ENCODE peak calls at places on chromosomes 16 and 17, in seven cellular contexts. One of them, this sample, is unnamed.

GRCh38 chr17:58046230-58047094 is 36.8 kb upstream of the DYNLL2 start:
- DNase-seq in spleen: no peak
- DNase-seq in HepG2: no peak
- DNase-seq in stomach: no peak
- DNase-seq in body of pancreas: no peak
- DNase-seq in prostate gland: no peak
- DNase-seq in Peyer's patch: no peak
- DNase-seq in this sample: no peak

GRCh38 chr17:34254651-34255380 is at the start of gene CCL2:
- DNase-seq in HepG2: no peak
- DNase-seq in body of pancreas: peak
- DNase-seq in spleen: no peak
- DNase-seq in prostate gland: peak
- DNase-seq in stomach: peak
- DNase-seq in Peyer's patch: peak
- DNase-seq in this sample: peak

GRCh38 chr17:59837362-59838195 is 55.2 kb downstream of the TUBD1 start:
- DNase-seq in prostate gland: peak
- DNase-seq in HepG2: peak
- DNase-seq in spleen: no peak
- DNase-seq in stomach: peak
- DNase-seq in Peyer's patch: peak
- DNase-seq in body of pancreas: peak
- DNase-seq in this sample: peak

GRCh38 chr17:75638893-75639292 is 5.7 kb downstream of the SMIM5 start:
- DNase-seq in HepG2: no peak
- DNase-seq in body of pancreas: no peak
- DNase-seq in stomach: no peak
- DNase-seq in Peyer's patch: no peak
- DNase-seq in spleen: peak
- DNase-seq in prostate gland: no peak
- DNase-seq in this sample: no peak

GRCh38 chr16:23500866-23501234 is 9.4 kb downstream of the GGA2 start:
- DNase-seq in Peyer's patch: no peak
- DNase-seq in prostate gland: no peak
- DNase-seq in body of pancreas: no peak
- DNase-seq in spleen: no peak
- DNase-seq in HepG2: no peak
- DNase-seq in stomach: no peak
- DNase-seq in this sample: no peak

GRCh38 chr17:80931421-80932265 is 60.0 kb upstream of the CHMP6 start:
- DNase-seq in prostate gland: no peak
- DNase-seq in body of pancreas: peak
- DNase-seq in spleen: peak
- DNase-seq in stomach: no peak
- DNase-seq in Peyer's patch: no peak
- DNase-seq in HepG2: no peak
- DNase-seq in this sample: no peak

GRCh38 chr16:79769320-79770243 is 169.0 kb upstream of the MAF start:
- DNase-seq in spleen: no peak
- DNase-seq in body of pancreas: no peak
- DNase-seq in Peyer's patch: no peak
- DNase-seq in stomach: no peak
- DNase-seq in prostate gland: no peak
- DNase-seq in HepG2: no peak
- DNase-seq in this sample: no peak

GRCh38 chr16:80804451-80805383 is at the start of gene CDYL2:
- DNase-seq in prostate gland: peak
- DNase-seq in spleen: peak
- DNase-seq in Peyer's patch: peak
- DNase-seq in HepG2: no peak
- DNase-seq in body of pancreas: peak
- DNase-seq in stomach: peak
- DNase-seq in this sample: peak

GRCh38 chr17:41687828-41688640 is 651 bp upstream of the EIF1 start:
- DNase-seq in stomach: peak
- DNase-seq in HepG2: peak
- DNase-seq in prostate gland: peak
- DNase-seq in Peyer's patch: peak
- DNase-seq in body of pancreas: peak
- DNase-seq in spleen: peak
- DNase-seq in this sample: peak

GRCh38 chr16:88340755-88341150 is 42.0 kb upstream of the ZNF469 start:
- DNase-seq in Peyer's patch: no peak
- DNase-seq in spleen: no peak
- DNase-seq in prostate gland: no peak
- DNase-seq in stomach: no peak
- DNase-seq in body of pancreas: no peak
- DNase-seq in HepG2: no peak
- DNase-seq in this sample: no peak

GRCh38 chr17:28139822-28140221 is 97.3 kb downstream of the NLK start:
- DNase-seq in spleen: no peak
- DNase-seq in prostate gland: no peak
- DNase-seq in Peyer's patch: no peak
- DNase-seq in stomach: no peak
- DNase-seq in HepG2: no peak
- DNase-seq in body of pancreas: no peak
- DNase-seq in this sample: no peak

GRCh38 chr17:1941241-1942065 is 83.7 kb downstream of the RTN4RL1 start:
- DNase-seq in prostate gland: no peak
- DNase-seq in HepG2: no peak
- DNase-seq in body of pancreas: no peak
- DNase-seq in spleen: no peak
- DNase-seq in stomach: no peak
- DNase-seq in Peyer's patch: no peak
- DNase-seq in this sample: no peak

GRCh38 chr17:700504-701094 is 14.0 kb downstream of the VPS53 start:
- DNase-seq in body of pancreas: no peak
- DNase-seq in HepG2: no peak
- DNase-seq in stomach: no peak
- DNase-seq in prostate gland: no peak
- DNase-seq in Peyer's patch: no peak
- DNase-seq in spleen: no peak
- DNase-seq in this sample: no peak

GRCh38 chr16:34050787-34051320 is 591.4 kb downstream of the TP53TG3F start:
- DNase-seq in spleen: no peak
- DNase-seq in prostate gland: no peak
- DNase-seq in body of pancreas: no peak
- DNase-seq in stomach: no peak
- DNase-seq in Peyer's patch: no peak
- DNase-seq in HepG2: no peak
- DNase-seq in this sample: no peak

GRCh38 chr16:50036426-50036825 is 11.4 kb downstream of the CNEP1R1 start:
- DNase-seq in body of pancreas: no peak
- DNase-seq in Peyer's patch: no peak
- DNase-seq in HepG2: no peak
- DNase-seq in stomach: no peak
- DNase-seq in prostate gland: no peak
- DNase-seq in spleen: no peak
- DNase-seq in this sample: no peak

GRCh38 chr17:67559381-67559966 is 158.3 kb upstream of the NOL11 start:
- DNase-seq in HepG2: no peak
- DNase-seq in stomach: no peak
- DNase-seq in spleen: no peak
- DNase-seq in Peyer's patch: no peak
- DNase-seq in body of pancreas: no peak
- DNase-seq in prostate gland: no peak
- DNase-seq in this sample: no peak

GRCh38 chr16:75622762-75623605 is at the start of gene ADAT1:
- DNase-seq in stomach: peak
- DNase-seq in spleen: peak
- DNase-seq in prostate gland: peak
- DNase-seq in body of pancreas: peak
- DNase-seq in Peyer's patch: peak
- DNase-seq in HepG2: peak
- DNase-seq in this sample: peak
- TF ChIP-seq POLR2A in stomach: no peak
- TF ChIP-seq POLR2A in spleen: peak
- TF ChIP-seq POLR2A in prostate gland: peak
- TF ChIP-seq POLR2A in body of pancreas: no peak
- TF ChIP-seq POLR2A in Peyer's patch: peak
- TF ChIP-seq POLR2A in HepG2: peak
- TF ChIP-seq POLR2A in this sample: peak

GRCh38 chr16:19851476-19851875 is 33.2 kb downstream of the GPRC5B start:
- DNase-seq in Peyer's patch: peak
- DNase-seq in HepG2: no peak
- DNase-seq in prostate gland: no peak
- DNase-seq in spleen: no peak
- DNase-seq in body of pancreas: no peak
- DNase-seq in stomach: no peak
- DNase-seq in this sample: no peak
- TF ChIP-seq POLR2A in Peyer's patch: no peak
- TF ChIP-seq POLR2A in HepG2: no peak
- TF ChIP-seq POLR2A in prostate gland: no peak
- TF ChIP-seq POLR2A in spleen: no peak
- TF ChIP-seq POLR2A in body of pancreas: no peak
- TF ChIP-seq POLR2A in stomach: no peak
- TF ChIP-seq POLR2A in this sample: no peak

GRCh38 chr16:87067890-87068289 is 249.3 kb downstream of the C16orf95 start:
- DNase-seq in prostate gland: no peak
- DNase-seq in stomach: no peak
- DNase-seq in HepG2: no peak
- DNase-seq in body of pancreas: no peak
- DNase-seq in Peyer's patch: no peak
- DNase-seq in spleen: no peak
- DNase-seq in this sample: no peak
- TF ChIP-seq POLR2A in prostate gland: no peak
- TF ChIP-seq POLR2A in stomach: no peak
- TF ChIP-seq POLR2A in HepG2: no peak
- TF ChIP-seq POLR2A in body of pancreas: no peak
- TF ChIP-seq POLR2A in Peyer's patch: no peak
- TF ChIP-seq POLR2A in spleen: no peak
- TF ChIP-seq POLR2A in this sample: no peak

GRCh38 chr16:19523559-19524355 is at the start of gene CCP110:
- DNase-seq in Peyer's patch: peak
- DNase-seq in HepG2: peak
- DNase-seq in body of pancreas: peak
- DNase-seq in spleen: peak
- DNase-seq in stomach: peak
- DNase-seq in prostate gland: peak
- DNase-seq in this sample: peak
- TF ChIP-seq POLR2A in Peyer's patch: peak
- TF ChIP-seq POLR2A in HepG2: peak
- TF ChIP-seq POLR2A in body of pancreas: no peak
- TF ChIP-seq POLR2A in spleen: peak
- TF ChIP-seq POLR2A in stomach: peak
- TF ChIP-seq POLR2A in prostate gland: peak
- TF ChIP-seq POLR2A in this sample: peak

GRCh38 chr17:31535581-31535981 is 144.1 kb downstream of the RAB11FIP4 start:
- DNase-seq in spleen: peak
- DNase-seq in body of pancreas: no peak
- DNase-seq in HepG2: no peak
- DNase-seq in stomach: no peak
- DNase-seq in Peyer's patch: peak
- DNase-seq in prostate gland: no peak
- DNase-seq in this sample: peak
- TF ChIP-seq POLR2A in spleen: no peak
- TF ChIP-seq POLR2A in body of pancreas: no peak
- TF ChIP-seq POLR2A in HepG2: peak
- TF ChIP-seq POLR2A in stomach: no peak
- TF ChIP-seq POLR2A in Peyer's patch: no peak
- TF ChIP-seq POLR2A in prostate gland: no peak
- TF ChIP-seq POLR2A in this sample: no peak

This sample was measured in transverse colon.